ENCODE peak calls at places on chromosomes 7 and 10, in five cellular contexts. One of them, this sample, is unnamed.

GRCh38 chr10:92142512-92142911 is 148.4 kb downstream of the CPEB3 start:
- DNase-seq in endothelial cell of umbilical vein: peak
- DNase-seq in A549: no peak
- DNase-seq in HepG2: no peak
- DNase-seq in K562: no peak
- DNase-seq in this sample: no peak

GRCh38 chr10:124025638-124026336 is 67.6 kb downstream of the CHST15 start:
- DNase-seq in HepG2: peak
- DNase-seq in endothelial cell of umbilical vein: peak
- DNase-seq in A549: no peak
- DNase-seq in K562: peak
- DNase-seq in this sample: no peak

GRCh38 chr10:132689721-132690360 is 96.1 kb downstream of the NKX6-2 start:
- DNase-seq in endothelial cell of umbilical vein: no peak
- DNase-seq in K562: no peak
- DNase-seq in HepG2: no peak
- DNase-seq in A549: no peak
- DNase-seq in this sample: peak

GRCh38 chr10:96840841-96841518 is 8.9 kb downstream of the LCOR start:
- DNase-seq in endothelial cell of umbilical vein: peak
- DNase-seq in A549: no peak
- DNase-seq in K562: no peak
- DNase-seq in HepG2: peak
- DNase-seq in this sample: no peak

GRCh38 chr10:127398967-127399350 is 150.2 kb upstream of the NPS start:
- DNase-seq in HepG2: no peak
- DNase-seq in A549: no peak
- DNase-seq in K562: no peak
- DNase-seq in endothelial cell of umbilical vein: no peak
- DNase-seq in this sample: no peak

GRCh38 chr10:6140141-6140841 is 51.5 kb downstream of the RBM17 start:
- DNase-seq in endothelial cell of umbilical vein: no peak
- DNase-seq in K562: no peak
- DNase-seq in HepG2: no peak
- DNase-seq in A549: no peak
- DNase-seq in this sample: no peak

GRCh38 chr7:110607050-110607862 is 483.7 kb upstream of the LRRN3 start:
- DNase-seq in HepG2: no peak
- DNase-seq in K562: no peak
- DNase-seq in A549: no peak
- DNase-seq in endothelial cell of umbilical vein: no peak
- DNase-seq in this sample: no peak

GRCh38 chr10:115082521-115082920 is 10.6 kb upstream of the ATRNL1 start:
- DNase-seq in endothelial cell of umbilical vein: peak
- DNase-seq in K562: no peak
- DNase-seq in A549: no peak
- DNase-seq in HepG2: no peak
- DNase-seq in this sample: no peak

GRCh38 chr7:152762056-152762455 is 2.5 kb downstream of the ACTR3B start:
- DNase-seq in K562: no peak
- DNase-seq in HepG2: no peak
- DNase-seq in endothelial cell of umbilical vein: no peak
- DNase-seq in A549: no peak
- DNase-seq in this sample: no peak

GRCh38 chr7:270351-270983 is 19.5 kb upstream of the FOXL3 start:
- DNase-seq in endothelial cell of umbilical vein: no peak
- DNase-seq in A549: no peak
- DNase-seq in HepG2: no peak
- DNase-seq in K562: no peak
- DNase-seq in this sample: no peak

GRCh38 chr10:86103391-86104101 is 263.0 kb downstream of the GRID1 start:
- DNase-seq in A549: no peak
- DNase-seq in endothelial cell of umbilical vein: no peak
- DNase-seq in K562: no peak
- DNase-seq in HepG2: no peak
- DNase-seq in this sample: no peak

GRCh38 chr10:84197643-84198042 is 3.3 kb downstream of the CDHR1 start:
- DNase-seq in HepG2: no peak
- DNase-seq in endothelial cell of umbilical vein: no peak
- DNase-seq in A549: no peak
- DNase-seq in K562: no peak
- DNase-seq in this sample: no peak

GRCh38 chr7:121744319-121744718 is 128.6 kb upstream of the PTPRZ1 start:
- DNase-seq in A549: no peak
- DNase-seq in K562: no peak
- DNase-seq in HepG2: no peak
- DNase-seq in endothelial cell of umbilical vein: no peak
- DNase-seq in this sample: no peak

GRCh38 chr7:17297243-17297642 is 1.2 kb upstream of the AHR start:
- DNase-seq in K562: no peak
- DNase-seq in A549: no peak
- DNase-seq in HepG2: no peak
- DNase-seq in endothelial cell of umbilical vein: peak
- DNase-seq in this sample: no peak

DNA sequence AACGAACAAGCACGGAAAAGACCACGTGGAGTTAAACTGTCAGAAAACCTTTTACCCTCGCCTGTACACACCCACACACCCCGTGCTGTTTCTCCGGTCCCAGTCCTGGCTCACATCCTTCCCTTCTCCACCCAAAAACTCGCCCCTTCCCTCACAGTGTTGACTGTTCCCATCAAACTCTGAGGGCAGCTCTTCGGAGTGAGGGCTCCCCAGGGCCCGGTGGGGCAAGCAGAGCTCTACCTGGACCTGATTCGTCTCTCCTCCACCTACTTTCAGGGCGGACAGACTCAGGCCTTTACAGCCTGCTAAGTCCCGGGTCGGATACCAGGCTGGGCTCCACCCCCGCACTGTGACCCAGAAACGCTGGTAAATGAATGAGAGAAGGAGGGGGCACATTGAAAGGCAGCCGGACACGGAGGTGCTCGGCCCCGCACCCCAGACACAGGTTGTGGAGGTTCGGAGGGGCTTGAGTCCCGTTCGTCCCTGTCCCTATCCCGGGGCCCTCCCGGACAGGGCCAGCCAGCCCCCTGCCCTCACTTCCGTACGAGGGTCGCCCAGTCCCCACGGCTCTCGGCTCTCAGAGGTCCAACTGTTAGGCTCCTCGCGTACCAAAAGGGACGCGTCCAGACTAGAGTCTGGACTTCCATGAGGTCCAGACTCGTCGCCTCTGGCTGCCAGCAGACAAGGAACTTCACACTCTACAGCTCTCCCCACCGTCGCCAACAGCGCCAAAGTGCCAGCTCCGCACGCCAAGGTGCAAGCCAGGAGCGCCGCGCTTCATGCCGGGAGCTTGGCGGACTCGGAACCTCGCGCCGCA is 31.7 kb upstream of the ASL start:
- DNase-seq in endothelial cell of umbilical vein: peak
- DNase-seq in A549: no peak
- DNase-seq in HepG2: no peak
- DNase-seq in K562: peak
- DNase-seq in this sample: peak
- TF ChIP-seq JUN in endothelial cell of umbilical vein: no peak
- TF ChIP-seq JUN in A549: no peak
- TF ChIP-seq JUN in HepG2: no peak
- TF ChIP-seq JUN in K562: no peak
- TF ChIP-seq JUN in this sample: no peak

GRCh38 chr10:9828110-9828509 is 1189.6 kb upstream of the CELF2 start:
- DNase-seq in endothelial cell of umbilical vein: no peak
- DNase-seq in A549: no peak
- DNase-seq in HepG2: no peak
- DNase-seq in K562: no peak
- DNase-seq in this sample: no peak

GRCh38 chr10:9833871-9834454 is 1183.7 kb upstream of the CELF2 start:
- DNase-seq in K562: no peak
- DNase-seq in HepG2: no peak
- DNase-seq in endothelial cell of umbilical vein: no peak
- DNase-seq in A549: no peak
- DNase-seq in this sample: no peak
- TF ChIP-seq JUN in K562: no peak
- TF ChIP-seq JUN in HepG2: no peak
- TF ChIP-seq JUN in endothelial cell of umbilical vein: no peak
- TF ChIP-seq JUN in A549: no peak
- TF ChIP-seq JUN in this sample: no peak

GRCh38 chr10:14241196-14241595 is 89.5 kb downstream of the FRMD4A start:
- DNase-seq in HepG2: no peak
- DNase-seq in A549: no peak
- DNase-seq in K562: no peak
- DNase-seq in endothelial cell of umbilical vein: no peak
- DNase-seq in this sample: no peak

GRCh38 chr10:14247650-14248258 is 83.0 kb downstream of the FRMD4A start:
- DNase-seq in A549: no peak
- DNase-seq in HepG2: no peak
- DNase-seq in endothelial cell of umbilical vein: no peak
- DNase-seq in K562: no peak
- DNase-seq in this sample: no peak

GRCh38 chr10:14244147-14244546 is 86.6 kb downstream of the FRMD4A start:
- DNase-seq in K562: no peak
- DNase-seq in A549: no peak
- DNase-seq in HepG2: no peak
- DNase-seq in endothelial cell of umbilical vein: no peak
- DNase-seq in this sample: peak

GRCh38 chr10:14240253-14241189 is 90.2 kb downstream of the FRMD4A start:
- DNase-seq in endothelial cell of umbilical vein: no peak
- DNase-seq in K562: no peak
- DNase-seq in A549: no peak
- DNase-seq in HepG2: no peak
- DNase-seq in this sample: peak

GRCh38 chr10:14244801-14245211 is 85.9 kb downstream of the FRMD4A start:
- DNase-seq in HepG2: no peak
- DNase-seq in K562: no peak
- DNase-seq in A549: no peak
- DNase-seq in endothelial cell of umbilical vein: peak
- DNase-seq in this sample: no peak
- TF ChIP-seq JUN in HepG2: no peak
- TF ChIP-seq JUN in K562: no peak
- TF ChIP-seq JUN in A549: no peak
- TF ChIP-seq JUN in endothelial cell of umbilical vein: no peak
- TF ChIP-seq JUN in this sample: no peak

GRCh38 chr7:30331338-30331737 is 46.9 kb downstream of the ZNRF2 start:
- DNase-seq in A549: no peak
- DNase-seq in endothelial cell of umbilical vein: peak
- DNase-seq in HepG2: no peak
- DNase-seq in K562: no peak
- DNase-seq in this sample: no peak
- TF ChIP-seq JUN in A549: no peak
- TF ChIP-seq JUN in endothelial cell of umbilical vein: no peak
- TF ChIP-seq JUN in HepG2: no peak
- TF ChIP-seq JUN in K562: no peak
- TF ChIP-seq JUN in this sample: no peak